ENCODE peak calls at places on chromosomes 2 and 18, in ten cellular contexts. H is A549, W is Peyer's patch, I is sigmoid colon, U is body of pancreas, K is transverse colon, N is cardiac muscle cell, R is GM12878, C is psoas muscle, A is heart right ventricle. T is an unnamed sample.

GRCh38 chr2:138059967-138060635 is 95.8 kb downstream of the HNMT start:
- DNase-seq in H (peak; percentile 92), W (peak; percentile 46), I (no peak), U (peak; percentile 42), K (no peak), N (peak; percentile 90), R (no peak), C (peak; percentile 53), A (peak; percentile 67), T (peak; percentile 65)

GRCh38 chr18:64119916-64120315 is 29.0 kb downstream of the LINC00305 start:
- DNase-seq in H (peak; percentile 4), W (no peak), I (no peak), U (no peak), K (no peak), N (no peak), R (no peak), C (no peak), A (no peak), T (no peak)

GRCh38 chr2:146547236-146547635 is 1297.6 kb upstream of the ACVR2A start:
- DNase-seq in H (no peak), W (no peak), I (no peak), U (no peak), K (no peak), N (no peak), R (no peak), C (no peak), A (no peak), T (no peak)

GRCh38 chr2:99754215-99754614 is 264.4 kb upstream of the REV1 start:
- DNase-seq in H (no peak), W (no peak), I (no peak), U (no peak), K (no peak), N (peak; percentile 62), R (no peak), C (no peak), A (no peak), T (no peak)

GRCh38 chr2:32632089-32632488 is 4.2 kb downstream of the TTC27 start:
- DNase-seq in H (peak; percentile 51), W (no peak), I (no peak), U (no peak), K (no peak), N (peak; percentile 38), R (no peak), C (no peak), A (no peak), T (no peak)

GRCh38 chr2:199136681-199137080 is 321.1 kb downstream of the SATB2 start:
- DNase-seq in H (no peak), W (no peak), I (no peak), U (no peak), K (peak; percentile 15), N (peak; percentile 45), R (no peak), C (no peak), A (no peak), T (no peak)

GRCh38 chr2:134985061-134985460 is 62.2 kb downstream of the MAP3K19 start:
- DNase-seq in H (no peak), W (no peak), I (no peak), U (no peak), K (no peak), N (no peak), R (no peak), C (no peak), A (no peak), T (no peak)

GRCh38 chr2:232516556-232516955 is 3.6 kb upstream of the PRSS56 start:
- DNase-seq in H (no peak), W (no peak), I (no peak), U (no peak), K (no peak), N (no peak), R (no peak), C (no peak), A (no peak), T (no peak)

GRCh38 chr2:143878131-143878530 is 641.8 kb downstream of the ZEB2 start:
- DNase-seq in H (no peak), W (no peak), I (no peak), U (no peak), K (no peak), N (no peak), R (no peak), C (no peak), A (no peak), T (no peak)

GRCh38 chr2:4553219-4553618 is 849.8 kb downstream of the DCDC2C start:
- DNase-seq in H (no peak), W (no peak), I (no peak), U (no peak), K (no peak), N (no peak), R (no peak), C (no peak), A (no peak), T (no peak)

GRCh38 chr2:150530168-150530567 is 42.7 kb upstream of the RND3 start:
- DNase-seq in H (no peak), W (no peak), I (no peak), U (no peak), K (no peak), N (no peak), R (no peak), C (no peak), A (no peak), T (no peak)
- H3K4me1 ChIP-seq in H (peaks cover 63% of the 10 kb centered on the region), W (no peaks in the 10 kb centered on the region), I (no peaks in the 10 kb centered on the region), U (no peaks in the 10 kb centered on the region), K (peaks cover 5% of the 10 kb centered on the region), N (no peaks in the 10 kb centered on the region), R (no peaks in the 10 kb centered on the region), C (no peaks in the 10 kb centered on the region), A (no peaks in the 10 kb centered on the region), T (no peaks in the 10 kb centered on the region)

GRCh38 chr2:101330253-101330921 is 21.9 kb upstream of the RNF149 start:
- DNase-seq in H (no peak), W (peak; percentile 72), I (no peak), U (peak; percentile 26), K (peak; percentile 68), N (peak; percentile 49), R (no peak), C (peak; percentile 32), A (peak; percentile 50), T (peak; percentile 76)

GRCh38 chr2:101327863-101328394 is 19.4 kb upstream of the RNF149 start:
- DNase-seq in H (no peak), W (no peak), I (no peak), U (peak; percentile 77), K (peak; percentile 72), N (no peak), R (no peak), C (no peak), A (no peak), T (no peak)

GRCh38 chr2:101328474-101329007 is 20.0 kb upstream of the RNF149 start:
- DNase-seq in H (no peak), W (peak; percentile 69), I (no peak), U (no peak), K (peak; percentile 25), N (peak; percentile 39), R (peak; percentile 11), C (no peak), A (peak; percentile 26), T (peak; percentile 42)

GRCh38 chr2:101331202-101331601 is 22.7 kb upstream of the RNF149 start:
- DNase-seq in H (no peak), W (no peak), I (no peak), U (no peak), K (no peak), N (no peak), R (no peak), C (no peak), A (no peak), T (no peak)

GRCh38 chr2:101329026-101329425 is 20.5 kb upstream of the RNF149 start:
- DNase-seq in H (no peak), W (no peak), I (no peak), U (no peak), K (no peak), N (no peak), R (no peak), C (no peak), A (no peak), T (no peak)
- H3K4me3 ChIP-seq in H (no peak overlapping the region), W (no peak overlapping the region), I (no peak overlapping the region), U (no peak overlapping the region), K (no peak overlapping the region), N (no peak overlapping the region), R (no peak overlapping the region), C (no peak overlapping the region), A (no peak overlapping the region), T (no peak overlapping the region)

DNA sequence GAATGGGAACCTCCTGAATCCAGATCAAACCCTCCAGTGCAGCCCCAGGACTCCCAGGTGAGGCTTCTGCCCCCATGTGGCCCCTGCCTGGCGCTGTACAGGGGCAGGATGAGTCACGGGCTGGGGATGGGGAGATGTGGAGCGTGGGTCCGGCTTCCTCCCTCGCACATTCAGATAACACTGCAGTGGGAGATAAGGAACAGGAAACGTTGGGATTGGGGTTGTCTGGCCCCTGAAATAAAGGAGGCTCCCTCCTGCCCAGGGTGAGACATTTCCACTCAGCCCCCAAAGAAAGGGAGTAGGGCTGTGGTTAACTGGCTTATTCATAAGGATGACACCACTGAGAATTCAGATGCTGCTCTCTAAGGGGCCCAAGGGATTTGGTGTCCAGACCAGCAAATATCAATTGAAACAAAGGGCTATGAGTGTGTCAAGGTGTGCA is 30.7 kb downstream of the IGFBP5 start:
- DNase-seq in H (no peak), W (no peak), I (no peak), U (no peak), K (no peak), N (peak; percentile 58), R (no peak), C (no peak), A (no peak), T (no peak)
- TF ChIP-seq CTCF in H (no peak), W (no peak), I (no peak), U (no peak), K (no peak), N (peak; percentile 32), R (peak; percentile 6), C (no peak), A (no peak), T (no peak)

GRCh38 chr2:10047616-10048500 is 4.5 kb downstream of the KLF11 start:
- DNase-seq in H (no peak), W (no peak), I (no peak), U (no peak), K (no peak), N (no peak), R (no peak), C (no peak), A (no peak), T (no peak)

GRCh38 chr2:10045561-10046355 is 2.4 kb downstream of the KLF11 start:
- DNase-seq in H (no peak), W (no peak), I (no peak), U (peak; percentile 86), K (no peak), N (no peak), R (no peak), C (no peak), A (no peak), T (peak; percentile 37)

GRCh38 chr2:10048501-10049171 is 5.3 kb downstream of the KLF11 start:
- DNase-seq in H (peak; percentile 56), W (no peak), I (no peak), U (no peak), K (no peak), N (peak; percentile 79), R (no peak), C (no peak), A (no peak), T (no peak)

GRCh38 chr2:10043906-10044601 is 704 bp downstream of the KLF11 start:
- DNase-seq in H (peak; percentile 93), W (peak; percentile 99), I (peak; percentile 99), U (peak; percentile 99), K (peak; percentile 99), N (peak; percentile 98), R (no peak), C (peak; percentile 99), A (peak; percentile 99), T (peak; percentile 99)

DNA sequence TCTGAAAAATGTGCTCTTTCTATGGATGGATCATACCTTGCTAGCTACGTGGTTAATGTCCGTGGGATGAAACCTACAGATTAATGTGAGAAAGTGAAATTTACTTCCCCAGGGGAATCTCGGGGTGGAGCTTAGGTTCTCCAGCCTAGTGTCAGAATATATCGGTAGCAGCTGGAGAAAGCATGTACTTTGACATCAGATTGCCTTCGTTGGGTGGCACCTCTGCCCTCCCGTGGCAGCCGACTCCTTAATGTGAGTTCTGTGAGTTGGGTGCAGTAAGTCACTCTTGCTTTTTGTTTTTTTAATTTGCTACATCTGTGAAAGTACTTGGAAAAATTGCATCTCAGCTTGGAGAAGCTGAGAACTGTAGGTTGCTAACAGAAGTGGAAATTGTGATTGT is 3.5 kb downstream of the KLF11 start:
- DNase-seq in H (no peak), W (no peak), I (no peak), U (no peak), K (no peak), N (no peak), R (no peak), C (no peak), A (no peak), T (peak; percentile 8)
- H3K4me1 ChIP-seq in H (no peaks in the 10 kb centered on the region), W (peaks cover 3% of the 10 kb centered on the region), I (peaks cover 58% of the 10 kb centered on the region), U (peaks cover 69% of the 10 kb centered on the region), K (peaks cover 26% of the 10 kb centered on the region), N (no peaks in the 10 kb centered on the region), R (no peaks in the 10 kb centered on the region), C (peaks cover 15% of the 10 kb centered on the region), A (peaks cover 59% of the 10 kb centered on the region), T (peaks cover 42% of the 10 kb centered on the region)